ENCODE peak calls at places on chromosomes 16 and 17, in ten cellular contexts. Z is HCT116; L is BE2C; X is dorsolateral prefrontal cortex; C is astrocyte of the spinal cord; F is upper lobe of right lung; V is neural progenitor cell; O is AG04450; I is BJ; D is CD8-positive, alpha-beta T cell. S is an unnamed sample.

GRCh38 chr17:76957600-76958464 is 89.6 kb downstream of the MGAT5B start:
- DNase-seq in V (peak), Z (no peak), F (no peak), I (no peak), O (no peak), L (no peak), D (no peak), X (peak), C (peak), S (peak)

GRCh38 chr17:81576621-81577277 is 24.6 kb upstream of the FAAP100 start:
- DNase-seq in Z (no peak), L (no peak), X (no peak), I (no peak), C (peak), V (no peak), D (no peak), F (no peak), O (no peak), S (peak)

GRCh38 chr16:67014641-67015315 is 14.2 kb upstream of the CBFB start:
- DNase-seq in D (no peak), V (no peak), O (no peak), X (no peak), L (no peak), I (no peak), F (peak), C (no peak), Z (no peak), S (no peak)

GRCh38 chr17:81391964-81392908 is 3.0 kb upstream of the BAHCC1 start:
- DNase-seq in C (peak), I (no peak), Z (no peak), X (no peak), F (peak), L (no peak), O (no peak), D (no peak), V (no peak), S (peak)

GRCh38 chr16:12617401-12617819 is 186.3 kb downstream of the CPPED1 start:
- DNase-seq in O (no peak), I (no peak), D (no peak), V (no peak), X (no peak), Z (no peak), F (no peak), L (no peak), C (no peak), S (no peak)

GRCh38 chr16:11072420-11073153 is 128.2 kb downstream of the CLEC16A start:
- DNase-seq in Z (no peak), L (no peak), F (no peak), D (no peak), C (no peak), I (no peak), O (no peak), V (no peak), X (no peak), S (no peak)

GRCh38 chr16:87361916-87362619 is 21.5 kb downstream of the FBXO31 start:
- DNase-seq in V (no peak), I (no peak), F (no peak), D (no peak), L (no peak), O (no peak), X (no peak), Z (no peak), C (peak), S (no peak)

GRCh38 chr16:9901-10665 is 43.3 kb downstream of the POLR3K start:
- DNase-seq in D (no peak), L (no peak), Z (no peak), F (no peak), C (no peak), V (no peak), I (no peak), X (no peak), O (no peak), S (no peak)

GRCh38 chr16:1345651-1346421 is 5.8 kb downstream of the TSR3 start:
- DNase-seq in L (no peak), O (no peak), I (no peak), V (no peak), X (no peak), F (no peak), Z (no peak), D (no peak), C (no peak), S (no peak)

GRCh38 chr16:67979955-67980678 is at the start of gene DPEP3:
- DNase-seq in V (no peak), X (no peak), L (no peak), F (no peak), Z (no peak), D (no peak), O (no peak), C (no peak), I (no peak), S (no peak)

GRCh38 chr17:40346061-40346767 is 18.3 kb downstream of the GJD3 start:
- DNase-seq in L (no peak), C (peak), F (no peak), O (no peak), D (no peak), X (no peak), Z (no peak), I (no peak), V (no peak), S (no peak)

GRCh38 chr16:14502932-14503741 is 126.9 kb downstream of the PARN start:
- DNase-seq in F (no peak), C (peak), O (peak), V (no peak), D (no peak), L (no peak), Z (no peak), I (no peak), X (no peak), S (no peak)

GRCh38 chr16:9091867-9092281 is 430 bp downstream of the HAPSTR1 start:
- DNase-seq in I (no peak), O (no peak), L (no peak), F (peak), X (peak), Z (no peak), C (peak), V (no peak), D (peak), S (peak)

GRCh38 chr16:50671644-50672260 is 9.4 kb downstream of the SNX20 start:
- DNase-seq in Z (peak), O (no peak), V (peak), F (no peak), I (no peak), C (peak), X (no peak), L (peak), D (peak), S (peak)

GRCh38 chr16:73847090-73847489 is 449.5 kb upstream of the PSMD7 start:
- DNase-seq in D (no peak), O (no peak), V (peak), F (no peak), Z (no peak), C (no peak), I (no peak), L (no peak), X (no peak), S (no peak)

GRCh38 chr17:38320482-38320881 is 23.3 kb downstream of the GPR179 start:
- DNase-seq in I (no peak), L (no peak), Z (no peak), O (no peak), D (no peak), V (no peak), C (no peak), F (peak), X (no peak), S (no peak)

GRCh38 chr17:77506371-77506991 is 365.7 kb downstream of the SEC14L1 start:
- DNase-seq in V (no peak), C (no peak), I (no peak), X (no peak), O (no peak), F (peak), D (no peak), Z (no peak), L (peak), S (no peak)

GRCh38 chr16:27993587-27993986 is 69.9 kb downstream of the GSG1L start:
- DNase-seq in D (no peak), L (no peak), F (no peak), X (no peak), I (no peak), Z (no peak), C (no peak), V (no peak), O (no peak), S (no peak)

GRCh38 chr16:4693956-4694663 is 748 bp downstream of the NUDT16L1 start:
- DNase-seq in Z (no peak), F (peak), X (no peak), D (peak), L (peak), I (no peak), V (peak), O (peak), C (peak), S (peak)

GRCh38 chr16:68463904-68464303 is 15.6 kb upstream of the SMPD3 start:
- DNase-seq in D (no peak), F (no peak), I (no peak), Z (no peak), C (no peak), X (no peak), O (no peak), V (no peak), L (no peak), S (no peak)

GRCh38 chr17:28030386-28030785 is 12.1 kb upstream of the NLK start:
- DNase-seq in V (no peak), F (no peak), I (no peak), O (no peak), D (no peak), Z (no peak), L (no peak), X (no peak), C (no peak), S (no peak)

GRCh38 chr17:20263595-20263994 is 203.7 kb downstream of the LGALS9B start:
- DNase-seq in L (no peak), O (no peak), Z (peak), I (peak), X (no peak), D (no peak), F (no peak), C (peak), V (no peak), S (no peak)

GRCh38 chr17:37327341-37328090 is 48.3 kb upstream of the C17orf78 start:
- DNase-seq in D (no peak), X (no peak), L (no peak), Z (no peak), I (peak), O (peak), V (no peak), F (no peak), C (peak), S (peak)

GRCh38 chr16:68493412-68494070 is 45.2 kb upstream of the SMPD3 start:
- DNase-seq in F (no peak), O (no peak), I (no peak), L (no peak), Z (no peak), D (no peak), V (no peak), C (no peak), X (no peak), S (no peak)

GRCh38 chr17:78645421-78646295 is 68.5 kb upstream of the DNAH17 start:
- DNase-seq in O (no peak), X (peak), C (peak), I (no peak), V (no peak), Z (no peak), L (peak), D (peak), F (peak), S (no peak)

GRCh38 chr16:27245276-27246231 is 23.0 kb downstream of the NSMCE1 start:
- DNase-seq in O (no peak), L (no peak), I (no peak), V (no peak), C (peak), X (no peak), Z (no peak), D (no peak), F (peak), S (peak)

GRCh38 chr16:78768723-78769122 is 669.3 kb downstream of the WWOX start:
- DNase-seq in O (no peak), L (no peak), C (no peak), F (no peak), Z (no peak), X (no peak), D (no peak), V (peak), I (no peak), S (no peak)

GRCh38 chr17:14095202-14095601 is 25.9 kb downstream of the COX10 start:
- DNase-seq in Z (no peak), X (no peak), I (no peak), O (no peak), C (no peak), L (no peak), V (no peak), F (no peak), D (no peak), S (no peak)

GRCh38 chr16:12449795-12450194 is 353.9 kb downstream of the CPPED1 start:
- DNase-seq in F (no peak), C (no peak), I (no peak), L (no peak), O (no peak), Z (no peak), X (no peak), D (no peak), V (no peak), S (no peak)

GRCh38 chr17:78088529-78088928 is 40.0 kb downstream of the TMC6 start:
- DNase-seq in V (no peak), I (no peak), Z (no peak), O (no peak), L (no peak), C (no peak), D (no peak), X (no peak), F (no peak), S (no peak)

GRCh38 chr16:10565167-10565566 is 15.2 kb downstream of the EMP2 start:
- DNase-seq in V (no peak), O (no peak), F (no peak), C (no peak), Z (no peak), X (no peak), L (no peak), I (no peak), D (no peak), S (no peak)

GRCh38 chr17:67027031-67027628 is 17.2 kb upstream of the CACNG1 start:
- DNase-seq in Z (no peak), L (no peak), X (no peak), D (no peak), F (peak), C (no peak), V (no peak), O (no peak), I (no peak), S (peak)

GRCh38 chr17:9537177-9537776 is 38.3 kb downstream of the STX8 start:
- DNase-seq in I (no peak), L (no peak), Z (no peak), X (no peak), C (no peak), F (no peak), V (peak), O (no peak), D (no peak), S (no peak)

GRCh38 chr16:87166934-87167333 is 150.3 kb downstream of the C16orf95 start:
- DNase-seq in O (no peak), X (no peak), C (no peak), I (no peak), V (no peak), F (no peak), D (no peak), L (no peak), Z (no peak), S (no peak)

GRCh38 chr16:12350945-12351344 is 374.4 kb downstream of the SNX29 start:
- DNase-seq in O (no peak), V (peak), C (no peak), X (no peak), D (no peak), F (no peak), Z (no peak), I (no peak), L (no peak), S (no peak)

GRCh38 chr17:142102-142661 is 4.8 kb downstream of the SCGB1C2 start:
- DNase-seq in C (peak), F (peak), X (peak), O (no peak), D (no peak), Z (peak), V (no peak), I (no peak), L (peak), S (no peak)

GRCh38 chr17:39057807-39058206 is 90.6 kb upstream of the FBXO47 start:
- DNase-seq in F (no peak), I (no peak), X (no peak), O (no peak), L (no peak), C (no peak), Z (no peak), D (no peak), V (no peak), S (no peak)

GRCh38 chr16:67652578-67653130 is 7.4 kb downstream of the ACD start:
- DNase-seq in D (no peak), F (no peak), I (no peak), C (no peak), Z (peak), L (peak), X (no peak), O (no peak), V (peak), S (no peak)

GRCh38 chr17:44409309-44410028 is 20.0 kb upstream of the ITGA2B start:
- DNase-seq in Z (no peak), C (no peak), O (no peak), L (no peak), X (no peak), V (no peak), F (no peak), D (no peak), I (no peak), S (no peak)
- TF ChIP-seq CTCF in Z (peak), C (peak), O (no peak), L (peak), X (no peak), V (no peak), F (no peak), D (no peak), I (no peak), S (no peak)

GRCh38 chr17:50558581-50558954 is 1.9 kb upstream of the CACNA1G start:
- DNase-seq in Z (no peak), O (no peak), X (no peak), L (no peak), I (no peak), D (no peak), F (no peak), V (no peak), C (no peak), S (no peak)
- H3K4me3 ChIP-seq in Z (no peak), O (no peak), X (peak), L (no peak), I (no peak), D (no peak), F (no peak), V (peak), C (no peak), S (no peak)

DNA sequence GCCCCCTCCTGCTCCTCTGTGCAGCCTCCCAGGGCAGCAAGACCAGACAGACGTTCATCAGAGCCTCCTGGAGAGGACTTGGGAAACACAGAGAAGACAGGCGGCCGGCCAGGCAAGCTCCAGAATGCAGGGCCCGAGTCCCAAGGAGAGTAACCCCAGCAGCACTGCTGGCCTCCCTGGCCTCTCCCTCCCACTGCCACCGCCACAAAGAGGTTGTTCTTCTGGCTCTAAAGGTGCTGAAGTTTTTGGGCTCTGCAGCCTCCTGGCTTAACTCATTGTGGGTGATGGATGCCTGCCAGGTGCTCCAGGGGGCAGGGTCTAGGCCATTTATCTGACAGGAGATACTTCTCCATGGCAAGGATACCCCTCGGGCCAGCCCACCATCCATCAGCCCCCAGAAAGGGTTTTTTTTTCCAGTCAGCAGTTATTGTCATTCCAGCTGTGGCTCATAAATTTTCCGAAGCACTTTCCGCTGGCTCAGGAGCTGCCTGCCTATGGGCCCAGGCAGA is 32.0 kb upstream of the MRPS23 start:
- DNase-seq in L (no peak), Z (no peak), X (no peak), I (no peak), O (no peak), C (peak), V (no peak), F (no peak), D (no peak), S (no peak)
- TF ChIP-seq CTCF in L (no peak), Z (no peak), X (no peak), I (no peak), O (no peak), C (no peak), V (no peak), F (no peak), D (no peak), S (no peak)

DNA sequence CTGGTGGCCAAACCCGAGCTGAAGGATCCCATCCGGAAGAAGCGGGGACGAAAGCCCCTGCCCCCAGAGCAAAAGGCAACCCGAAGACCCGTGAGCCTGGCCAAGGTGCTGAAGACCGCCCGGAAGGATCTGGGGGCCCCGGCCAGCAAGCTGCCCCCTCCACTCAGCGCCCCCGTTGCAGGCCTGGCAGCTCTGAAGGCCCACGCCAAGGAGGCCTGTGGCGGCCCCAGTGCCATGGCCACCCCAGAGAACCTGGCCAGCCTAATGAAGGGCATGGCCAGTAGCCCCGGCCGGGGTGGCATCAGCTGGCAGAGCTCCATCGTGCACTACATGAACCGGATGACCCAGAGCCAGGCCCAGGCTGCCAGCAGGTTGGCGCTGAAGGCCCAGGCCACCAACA is 5.9 kb downstream of the CBX2 start:
- DNase-seq in F (peak), I (no peak), C (no peak), L (no peak), Z (no peak), X (no peak), V (no peak), O (no peak), D (no peak), S (no peak)
- H3K4me3 ChIP-seq in F (no peak), I (no peak), C (no peak), L (no peak), Z (no peak), X (no peak), V (no peak), O (no peak), D (no peak), S (no peak)

DNA sequence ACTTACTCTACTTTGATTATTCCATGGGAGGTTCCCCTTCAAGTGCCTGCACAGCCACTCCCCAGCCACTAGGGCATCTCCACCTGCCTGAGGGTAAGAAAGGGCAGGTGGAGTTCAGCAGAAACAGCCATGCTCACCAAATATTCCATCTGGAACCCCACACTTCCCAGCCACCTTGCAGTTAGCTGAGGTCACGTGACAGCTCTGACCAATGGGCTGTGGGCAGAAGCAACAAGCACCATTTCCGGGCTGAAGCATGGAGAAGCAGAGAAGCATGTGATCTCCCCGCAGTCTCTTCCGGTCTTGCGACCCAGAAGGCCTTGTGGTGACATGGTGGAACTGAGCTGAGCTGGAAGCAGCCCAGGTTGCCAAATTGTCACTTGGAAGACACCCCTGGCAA is 108.6 kb downstream of the CCT6B start:
- DNase-seq in Z (peak), O (no peak), D (no peak), L (no peak), I (no peak), C (no peak), X (no peak), V (no peak), F (no peak), S (no peak)
- TF ChIP-seq CTCF in Z (peak), O (no peak), D (no peak), L (peak), I (no peak), C (no peak), X (no peak), V (peak), F (no peak), S (no peak)

DNA sequence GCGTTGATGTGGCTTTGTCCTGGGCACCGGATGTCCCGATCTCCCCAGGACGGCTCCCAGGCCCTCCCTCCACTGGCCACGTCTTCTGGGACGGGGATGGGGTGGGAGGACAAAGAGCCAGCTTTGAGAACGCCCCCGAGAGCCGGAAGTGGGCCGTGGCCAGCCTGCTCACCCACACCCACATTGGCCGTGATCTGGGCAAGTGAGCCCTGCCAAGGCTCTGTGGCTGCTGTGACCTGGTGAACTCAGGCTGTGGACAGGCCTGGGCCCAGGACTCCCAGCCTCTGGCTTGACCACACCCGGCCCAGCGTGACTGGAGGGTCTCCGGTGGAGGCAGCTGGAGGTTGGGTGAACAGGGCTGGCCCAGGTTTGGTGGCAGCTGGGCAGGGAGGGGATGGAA is 3.3 kb downstream of the CDH15 start:
- DNase-seq in V (no peak), L (no peak), C (no peak), O (no peak), X (no peak), D (no peak), Z (no peak), I (no peak), F (no peak), S (no peak)
- H3K4me3 ChIP-seq in V (no peak), L (no peak), C (no peak), O (no peak), X (no peak), D (no peak), Z (no peak), I (no peak), F (no peak), S (no peak)

S was measured in foreskin fibroblast.